ENCODE peak calls at places on chromosomes 4 and X, in ten cellular contexts. One of them, this sample, is unnamed.

GRCh38 chr4:174882317-174882992 is 35.7 kb upstream of the ADAM29 start:
- DNase-seq in sigmoid colon: no peak
- DNase-seq in NCI-H446 treated with DMSO at 0.1 percent for 48 hours: no peak
- DNase-seq in neuronal stem cell: no peak
- DNase-seq in lower lobe of right lung: no peak
- DNase-seq in GM23248: no peak
- DNase-seq in NCI-H2081 treated with DMSO at 0.1 percent for 48 hours: no peak
- DNase-seq in AG10803: no peak
- DNase-seq in activated T-helper 1 cell treated with anti-CD3 and anti-CD28 coated beads, Interleukin-12 subunit alpha, Interleukin-12 subunit beta, Interleukin-2, Interleukin-4 antibody, amounts not matched to agents 30 ng/mL and 10 ng/mL and 1 ng/mL, durations not matched to agents 14 hours and 24 hours and 36 hours: no peak
- DNase-seq in Calu3: no peak
- DNase-seq in this sample: no peak

GRCh38 chrX:130091976-130092522 is 18.2 kb downstream of the ELF4 start:
- DNase-seq in sigmoid colon: no peak
- DNase-seq in NCI-H446 treated with DMSO at 0.1 percent for 48 hours: no peak
- DNase-seq in neuronal stem cell: no peak
- DNase-seq in lower lobe of right lung: peak
- DNase-seq in GM23248: no peak
- DNase-seq in NCI-H2081 treated with DMSO at 0.1 percent for 48 hours: no peak
- DNase-seq in AG10803: no peak
- DNase-seq in activated T-helper 1 cell treated with anti-CD3 and anti-CD28 coated beads, Interleukin-12 subunit alpha, Interleukin-12 subunit beta, Interleukin-2, Interleukin-4 antibody, amounts not matched to agents 30 ng/mL and 10 ng/mL and 1 ng/mL, durations not matched to agents 14 hours and 24 hours and 36 hours: peak
- DNase-seq in Calu3: no peak
- DNase-seq in this sample: no peak

GRCh38 chr4:87497141-87497540 is 32.0 kb downstream of the SPARCL1 start:
- DNase-seq in sigmoid colon: no peak
- DNase-seq in NCI-H446 treated with DMSO at 0.1 percent for 48 hours: no peak
- DNase-seq in neuronal stem cell: no peak
- DNase-seq in lower lobe of right lung: no peak
- DNase-seq in GM23248: no peak
- DNase-seq in NCI-H2081 treated with DMSO at 0.1 percent for 48 hours: no peak
- DNase-seq in AG10803: no peak
- DNase-seq in activated T-helper 1 cell treated with anti-CD3 and anti-CD28 coated beads, Interleukin-12 subunit alpha, Interleukin-12 subunit beta, Interleukin-2, Interleukin-4 antibody, amounts not matched to agents 30 ng/mL and 10 ng/mL and 1 ng/mL, durations not matched to agents 14 hours and 24 hours and 36 hours: no peak
- DNase-seq in Calu3: no peak
- DNase-seq in this sample: no peak

GRCh38 chr4:184693056-184693455 is 40.8 kb downstream of the CENPU start:
- DNase-seq in sigmoid colon: no peak
- DNase-seq in NCI-H446 treated with DMSO at 0.1 percent for 48 hours: no peak
- DNase-seq in neuronal stem cell: no peak
- DNase-seq in lower lobe of right lung: no peak
- DNase-seq in GM23248: no peak
- DNase-seq in NCI-H2081 treated with DMSO at 0.1 percent for 48 hours: no peak
- DNase-seq in AG10803: peak
- DNase-seq in activated T-helper 1 cell treated with anti-CD3 and anti-CD28 coated beads, Interleukin-12 subunit alpha, Interleukin-12 subunit beta, Interleukin-2, Interleukin-4 antibody, amounts not matched to agents 30 ng/mL and 10 ng/mL and 1 ng/mL, durations not matched to agents 14 hours and 24 hours and 36 hours: no peak
- DNase-seq in Calu3: no peak
- DNase-seq in this sample: no peak

GRCh38 chr4:163492951-163493504 is 1.5 kb upstream of the TMA16 start:
- DNase-seq in sigmoid colon: no peak
- DNase-seq in NCI-H446 treated with DMSO at 0.1 percent for 48 hours: no peak
- DNase-seq in neuronal stem cell: no peak
- DNase-seq in lower lobe of right lung: no peak
- DNase-seq in GM23248: peak
- DNase-seq in NCI-H2081 treated with DMSO at 0.1 percent for 48 hours: no peak
- DNase-seq in AG10803: no peak
- DNase-seq in activated T-helper 1 cell treated with anti-CD3 and anti-CD28 coated beads, Interleukin-12 subunit alpha, Interleukin-12 subunit beta, Interleukin-2, Interleukin-4 antibody, amounts not matched to agents 30 ng/mL and 10 ng/mL and 1 ng/mL, durations not matched to agents 14 hours and 24 hours and 36 hours: no peak
- DNase-seq in Calu3: no peak
- DNase-seq in this sample: no peak

GRCh38 chrX:46649421-46650260 is 76.1 kb downstream of the CHST7 start:
- DNase-seq in sigmoid colon: peak
- DNase-seq in NCI-H446 treated with DMSO at 0.1 percent for 48 hours: no peak
- DNase-seq in neuronal stem cell: no peak
- DNase-seq in lower lobe of right lung: peak
- DNase-seq in GM23248: peak
- DNase-seq in NCI-H2081 treated with DMSO at 0.1 percent for 48 hours: peak
- DNase-seq in AG10803: peak
- DNase-seq in activated T-helper 1 cell treated with anti-CD3 and anti-CD28 coated beads, Interleukin-12 subunit alpha, Interleukin-12 subunit beta, Interleukin-2, Interleukin-4 antibody, amounts not matched to agents 30 ng/mL and 10 ng/mL and 1 ng/mL, durations not matched to agents 14 hours and 24 hours and 36 hours: no peak
- DNase-seq in Calu3: no peak
- DNase-seq in this sample: no peak

GRCh38 chr4:126756050-126756809 is 876.5 kb upstream of the INTU start:
- DNase-seq in sigmoid colon: no peak
- DNase-seq in NCI-H446 treated with DMSO at 0.1 percent for 48 hours: no peak
- DNase-seq in neuronal stem cell: no peak
- DNase-seq in lower lobe of right lung: no peak
- DNase-seq in GM23248: no peak
- DNase-seq in NCI-H2081 treated with DMSO at 0.1 percent for 48 hours: no peak
- DNase-seq in AG10803: no peak
- DNase-seq in activated T-helper 1 cell treated with anti-CD3 and anti-CD28 coated beads, Interleukin-12 subunit alpha, Interleukin-12 subunit beta, Interleukin-2, Interleukin-4 antibody, amounts not matched to agents 30 ng/mL and 10 ng/mL and 1 ng/mL, durations not matched to agents 14 hours and 24 hours and 36 hours: no peak
- DNase-seq in Calu3: no peak
- DNase-seq in this sample: no peak

GRCh38 chr4:158714937-158715336 is 8.3 kb downstream of the PPID start:
- DNase-seq in sigmoid colon: no peak
- DNase-seq in NCI-H446 treated with DMSO at 0.1 percent for 48 hours: no peak
- DNase-seq in neuronal stem cell: no peak
- DNase-seq in lower lobe of right lung: no peak
- DNase-seq in GM23248: no peak
- DNase-seq in NCI-H2081 treated with DMSO at 0.1 percent for 48 hours: no peak
- DNase-seq in AG10803: no peak
- DNase-seq in activated T-helper 1 cell treated with anti-CD3 and anti-CD28 coated beads, Interleukin-12 subunit alpha, Interleukin-12 subunit beta, Interleukin-2, Interleukin-4 antibody, amounts not matched to agents 30 ng/mL and 10 ng/mL and 1 ng/mL, durations not matched to agents 14 hours and 24 hours and 36 hours: no peak
- DNase-seq in Calu3: no peak
- DNase-seq in this sample: no peak

GRCh38 chr4:7938513-7939376 is 916 bp downstream of the AFAP1 start:
- DNase-seq in sigmoid colon: peak
- DNase-seq in NCI-H446 treated with DMSO at 0.1 percent for 48 hours: no peak
- DNase-seq in neuronal stem cell: no peak
- DNase-seq in lower lobe of right lung: peak
- DNase-seq in GM23248: peak
- DNase-seq in NCI-H2081 treated with DMSO at 0.1 percent for 48 hours: no peak
- DNase-seq in AG10803: peak
- DNase-seq in activated T-helper 1 cell treated with anti-CD3 and anti-CD28 coated beads, Interleukin-12 subunit alpha, Interleukin-12 subunit beta, Interleukin-2, Interleukin-4 antibody, amounts not matched to agents 30 ng/mL and 10 ng/mL and 1 ng/mL, durations not matched to agents 14 hours and 24 hours and 36 hours: no peak
- DNase-seq in Calu3: peak
- DNase-seq in this sample: no peak

GRCh38 chr4:66475596-66475995 is 805.3 kb upstream of the EPHA5 start:
- DNase-seq in sigmoid colon: no peak
- DNase-seq in NCI-H446 treated with DMSO at 0.1 percent for 48 hours: no peak
- DNase-seq in neuronal stem cell: no peak
- DNase-seq in lower lobe of right lung: no peak
- DNase-seq in GM23248: no peak
- DNase-seq in NCI-H2081 treated with DMSO at 0.1 percent for 48 hours: no peak
- DNase-seq in AG10803: no peak
- DNase-seq in activated T-helper 1 cell treated with anti-CD3 and anti-CD28 coated beads, Interleukin-12 subunit alpha, Interleukin-12 subunit beta, Interleukin-2, Interleukin-4 antibody, amounts not matched to agents 30 ng/mL and 10 ng/mL and 1 ng/mL, durations not matched to agents 14 hours and 24 hours and 36 hours: no peak
- DNase-seq in Calu3: no peak
- DNase-seq in this sample: no peak

GRCh38 chr4:138875886-138876608 is 139.5 kb upstream of the NOCT start:
- DNase-seq in sigmoid colon: no peak
- DNase-seq in NCI-H446 treated with DMSO at 0.1 percent for 48 hours: no peak
- DNase-seq in neuronal stem cell: no peak
- DNase-seq in lower lobe of right lung: no peak
- DNase-seq in GM23248: peak
- DNase-seq in NCI-H2081 treated with DMSO at 0.1 percent for 48 hours: no peak
- DNase-seq in AG10803: peak
- DNase-seq in activated T-helper 1 cell treated with anti-CD3 and anti-CD28 coated beads, Interleukin-12 subunit alpha, Interleukin-12 subunit beta, Interleukin-2, Interleukin-4 antibody, amounts not matched to agents 30 ng/mL and 10 ng/mL and 1 ng/mL, durations not matched to agents 14 hours and 24 hours and 36 hours: no peak
- DNase-seq in Calu3: no peak
- DNase-seq in this sample: no peak

GRCh38 chrX:65706041-65706828 is 38.8 kb downstream of the MSN start:
- DNase-seq in sigmoid colon: no peak
- DNase-seq in NCI-H446 treated with DMSO at 0.1 percent for 48 hours: peak
- DNase-seq in neuronal stem cell: no peak
- DNase-seq in lower lobe of right lung: no peak
- DNase-seq in GM23248: peak
- DNase-seq in NCI-H2081 treated with DMSO at 0.1 percent for 48 hours: no peak
- DNase-seq in AG10803: peak
- DNase-seq in activated T-helper 1 cell treated with anti-CD3 and anti-CD28 coated beads, Interleukin-12 subunit alpha, Interleukin-12 subunit beta, Interleukin-2, Interleukin-4 antibody, amounts not matched to agents 30 ng/mL and 10 ng/mL and 1 ng/mL, durations not matched to agents 14 hours and 24 hours and 36 hours: no peak
- DNase-seq in Calu3: peak
- DNase-seq in this sample: no peak

GRCh38 chr4:83071116-83071515 is 36.1 kb downstream of the COPS4 start:
- DNase-seq in sigmoid colon: no peak
- DNase-seq in NCI-H446 treated with DMSO at 0.1 percent for 48 hours: no peak
- DNase-seq in neuronal stem cell: no peak
- DNase-seq in lower lobe of right lung: no peak
- DNase-seq in GM23248: no peak
- DNase-seq in NCI-H2081 treated with DMSO at 0.1 percent for 48 hours: no peak
- DNase-seq in AG10803: peak
- DNase-seq in activated T-helper 1 cell treated with anti-CD3 and anti-CD28 coated beads, Interleukin-12 subunit alpha, Interleukin-12 subunit beta, Interleukin-2, Interleukin-4 antibody, amounts not matched to agents 30 ng/mL and 10 ng/mL and 1 ng/mL, durations not matched to agents 14 hours and 24 hours and 36 hours: no peak
- DNase-seq in Calu3: no peak
- DNase-seq in this sample: no peak

GRCh38 chr4:151165205-151166000 is 66.0 kb downstream of the RPS3A start:
- DNase-seq in sigmoid colon: no peak
- DNase-seq in NCI-H446 treated with DMSO at 0.1 percent for 48 hours: no peak
- DNase-seq in neuronal stem cell: no peak
- DNase-seq in lower lobe of right lung: no peak
- DNase-seq in GM23248: no peak
- DNase-seq in NCI-H2081 treated with DMSO at 0.1 percent for 48 hours: no peak
- DNase-seq in AG10803: no peak
- DNase-seq in activated T-helper 1 cell treated with anti-CD3 and anti-CD28 coated beads, Interleukin-12 subunit alpha, Interleukin-12 subunit beta, Interleukin-2, Interleukin-4 antibody, amounts not matched to agents 30 ng/mL and 10 ng/mL and 1 ng/mL, durations not matched to agents 14 hours and 24 hours and 36 hours: no peak
- DNase-seq in Calu3: no peak
- DNase-seq in this sample: no peak

This sample was measured in NCI-H1436 treated with DMSO at 0.1 percent for 48 hours.